ENCODE peak calls at places on chromosomes 4 and X, in six cellular contexts. O, R, G, Q, P and Z are unnamed samples.

GRCh38 chr4:183349673-183350072 is 27.4 kb upstream of the CLDN24 start:
- DNase-seq in Q (no peak), R (no peak), G (no peak), O (peak), P (no peak), Z (no peak)

GRCh38 chr4:48997962-48998361 is 11.9 kb downstream of the CWH43 start:
- DNase-seq in O (no peak), G (no peak), R (no peak), P (no peak), Q (no peak), Z (no peak)

GRCh38 chr4:53943345-53944085 is 120.9 kb downstream of the CHIC2 start:
- DNase-seq in Q (no peak), R (no peak), O (no peak), G (no peak), P (no peak), Z (no peak)

GRCh38 chrX:136259543-136259942 is 8.3 kb upstream of the MAP7D3 start:
- DNase-seq in O (no peak), P (no peak), R (peak), Q (no peak), G (no peak), Z (no peak)

GRCh38 chr4:36432556-36432955 is 151.1 kb downstream of the DTHD1 start:
- DNase-seq in O (no peak), Q (no peak), G (no peak), R (no peak), P (no peak), Z (no peak)

GRCh38 chr4:24781999-24782745 is 13.2 kb upstream of the SOD3 start:
- DNase-seq in Q (no peak), G (no peak), O (no peak), P (no peak), R (no peak), Z (no peak)

GRCh38 chr4:75004755-75005668 is 72.1 kb downstream of the PARM1 start:
- DNase-seq in G (no peak), P (no peak), Q (no peak), R (no peak), O (no peak), Z (peak)

GRCh38 chr4:8539661-8540060 is 40.5 kb upstream of the GPR78 start:
- DNase-seq in Q (no peak), R (no peak), O (no peak), P (peak), G (no peak), Z (no peak)

GRCh38 chr4:54677416-54677815 is 19.7 kb downstream of the KIT start:
- DNase-seq in P (no peak), R (no peak), O (peak), Q (no peak), G (no peak), Z (no peak)

GRCh38 chr4:81030617-81031388 is at the start of gene BMP3:
- DNase-seq in R (peak), O (no peak), Q (no peak), G (no peak), P (peak), Z (no peak)

GRCh38 chr4:190121759-190122158 is 51.8 kb upstream of the DUX4 start:
- DNase-seq in O (no peak), R (no peak), G (no peak), P (no peak), Q (no peak), Z (peak)

GRCh38 chr4:6341696-6342095 is 72.0 kb downstream of the WFS1 start:
- DNase-seq in O (no peak), R (no peak), P (no peak), G (no peak), Q (no peak), Z (no peak)

GRCh38 chrX:14865201-14865600 is 7.7 kb downstream of the FANCB start:
- DNase-seq in R (no peak), G (no peak), O (no peak), P (no peak), Q (no peak), Z (no peak)

GRCh38 chrX:16711219-16712115 is 1.0 kb downstream of the CTPS2 start:
- DNase-seq in G (no peak), R (no peak), Q (peak), P (peak), O (peak), Z (no peak)

GRCh38 chrX:8653956-8654355 is 78.0 kb downstream of the ANOS1 start:
- DNase-seq in R (no peak), O (no peak), P (no peak), Q (no peak), G (no peak), Z (no peak)

GRCh38 chrX:100090931-100091330 is 319.1 kb downstream of the PCDH19 start:
- DNase-seq in Q (no peak), O (no peak), P (no peak), R (no peak), G (no peak), Z (no peak)

GRCh38 chr4:10983274-10983673 is 298.7 kb upstream of the CLNK start:
- DNase-seq in Q (no peak), O (no peak), P (no peak), R (no peak), G (no peak), Z (no peak)

GRCh38 chr4:41141910-41142309 is 72.4 kb downstream of the APBB2 start:
- DNase-seq in Q (no peak), O (no peak), R (no peak), P (no peak), G (no peak), Z (no peak)

GRCh38 chr4:41360214-41360910 is 103.6 kb downstream of the UCHL1 start:
- DNase-seq in Q (no peak), O (peak), R (peak), P (peak), G (no peak), Z (peak)

GRCh38 chrX:24014388-24015018 is 12.5 kb downstream of the KLHL15 start:
- DNase-seq in G (no peak), Q (no peak), R (no peak), P (no peak), O (no peak), Z (no peak)

GRCh38 chr4:121070696-121071639 is 1.4 kb downstream of the NDNF start:
- DNase-seq in O (no peak), Q (no peak), R (peak), P (peak), G (peak), Z (no peak)

GRCh38 chrX:130012683-130013082 is 30.2 kb downstream of the BCORL1 start:
- DNase-seq in Q (no peak), G (no peak), O (no peak), R (no peak), P (no peak), Z (no peak)

GRCh38 chr4:160038560-160038959 is 935.7 kb downstream of the RAPGEF2 start:
- DNase-seq in P (no peak), Q (no peak), O (no peak), G (no peak), R (no peak), Z (no peak)

GRCh38 chrX:22192419-22193086 is 80.2 kb upstream of the CBLL2 start:
- DNase-seq in G (peak), Q (peak), P (peak), O (peak), R (peak), Z (peak)

GRCh38 chr4:23930750-23931488 is 41.1 kb upstream of the PPARGC1A start:
- DNase-seq in G (no peak), Q (peak), O (no peak), P (peak), R (peak), Z (peak)

GRCh38 chr4:25702848-25703247 is 47.2 kb downstream of the SLC34A2 start:
- DNase-seq in Q (no peak), R (no peak), P (no peak), O (no peak), G (no peak), Z (no peak)

GRCh38 chr4:16226816-16227461 is 668 bp upstream of the TAPT1 start:
- DNase-seq in G (no peak), O (peak), P (peak), R (peak), Q (peak), Z (peak)

GRCh38 chrX:20378291-20378920 is 111.7 kb upstream of the RPS6KA3 start:
- DNase-seq in P (no peak), G (peak), Q (no peak), R (no peak), O (no peak), Z (no peak)

GRCh38 chr4:77931452-77932135 is 69.0 kb downstream of the MRPL1 start:
- DNase-seq in R (no peak), G (no peak), O (no peak), Q (no peak), P (no peak), Z (no peak)

GRCh38 chr4:2968381-2968780 is 5.0 kb downstream of the GRK4 start:
- DNase-seq in Q (no peak), G (no peak), O (no peak), R (no peak), P (no peak), Z (no peak)

GRCh38 chrX:137352101-137352660 is 213.7 kb upstream of the ZIC3 start:
- DNase-seq in O (peak), P (no peak), Q (no peak), R (no peak), G (no peak), Z (no peak)

GRCh38 chrX:1323315-1323714 is 13.3 kb upstream of the IL3RA start:
- DNase-seq in O (peak), G (peak), P (no peak), R (no peak), Q (peak), Z (peak)

GRCh38 chrX:31550169-31550568 is 478.3 kb upstream of the FTHL17 start:
- DNase-seq in P (no peak), R (no peak), O (no peak), Q (no peak), G (no peak), Z (no peak)

DNA sequence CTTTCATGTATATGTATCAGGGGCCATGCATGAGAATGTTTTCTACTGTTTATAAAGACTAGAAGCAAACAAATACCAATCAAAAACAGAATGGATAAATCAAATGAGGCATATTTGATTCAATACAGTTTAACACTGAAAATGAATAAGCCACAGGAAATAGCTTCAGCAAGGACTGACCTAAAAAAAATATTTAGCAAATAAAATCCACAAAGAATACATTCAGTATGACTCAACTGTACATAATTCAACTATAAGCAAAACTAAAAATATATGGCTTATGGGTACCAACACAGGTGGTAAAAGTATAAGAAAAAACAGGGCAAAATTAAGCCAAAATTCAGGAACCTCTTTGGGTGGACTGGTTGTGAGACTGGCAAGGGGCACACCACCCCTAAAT is 112.9 kb downstream of the KCNIP4 start:
- DNase-seq in P (no peak), O (no peak), Q (no peak), G (no peak), R (no peak), Z (no peak)
- TF ChIP-seq EP300 in P (no peak), O (no peak), Q (no peak), G (no peak), R (no peak), Z (no peak)

GRCh38 chrX:119222932-119223331 is 13.2 kb upstream of the PGRMC1 start:
- DNase-seq in G (no peak), Q (no peak), R (no peak), O (no peak), P (no peak), Z (no peak)

GRCh38 chrX:119223784-119224183 is 12.3 kb upstream of the PGRMC1 start:
- DNase-seq in G (no peak), O (no peak), Q (no peak), P (no peak), R (no peak), Z (no peak)

GRCh38 chrX:119218198-119218597 is 17.9 kb upstream of the PGRMC1 start:
- DNase-seq in O (peak), Q (no peak), R (no peak), G (no peak), P (no peak), Z (no peak)
- TF ChIP-seq CTCF in O (peak), Q (peak), R (no peak), G (peak), P (no peak), Z (no peak)

DNA sequence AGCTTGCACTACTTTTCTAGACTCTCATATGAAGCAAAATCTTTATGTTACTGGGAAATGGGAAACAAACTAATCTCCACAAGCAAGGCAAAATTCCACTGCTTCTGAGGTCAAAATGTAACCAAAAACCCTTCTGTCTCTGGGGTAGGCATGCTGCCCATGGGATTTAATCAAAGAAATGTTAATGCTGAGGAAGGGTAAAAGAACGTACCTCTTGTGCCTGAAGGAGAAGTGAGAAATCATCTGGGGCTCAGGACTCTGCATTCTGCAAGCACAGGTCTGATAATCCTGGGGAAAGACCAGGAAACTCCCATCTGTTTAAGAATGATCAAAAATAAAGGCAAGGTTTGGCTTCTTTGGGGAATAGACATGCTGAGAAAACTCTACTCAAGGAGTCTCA is 184.7 kb downstream of the GRID2 start:
- DNase-seq in R (no peak), O (no peak), P (no peak), Q (no peak), G (no peak), Z (no peak)
- H3K4me3 ChIP-seq in R (no peak), O (no peak), P (no peak), Q (no peak), G (no peak), Z (no peak)

DNA sequence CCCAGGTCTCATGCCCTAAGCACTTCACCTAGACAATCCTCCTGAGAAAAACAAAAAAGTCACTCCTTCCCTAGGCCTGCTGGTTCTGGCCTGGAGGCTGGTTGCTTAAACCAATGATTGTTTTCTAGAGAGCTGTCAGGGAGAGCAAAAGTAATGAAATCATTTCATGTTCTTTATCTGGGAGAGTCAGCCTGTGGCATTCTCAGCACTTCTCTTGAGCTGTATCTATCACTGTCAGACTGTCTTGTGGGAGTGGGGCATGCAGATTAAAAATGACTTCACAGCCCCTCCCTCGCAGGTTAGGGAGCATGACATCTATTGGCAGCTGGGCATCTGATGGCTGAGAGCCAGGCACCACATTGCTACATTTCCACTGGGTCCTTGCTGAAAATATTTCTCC is 20.4 kb upstream of the TMEM154 start:
- DNase-seq in P (no peak), G (no peak), R (no peak), Q (no peak), O (no peak), Z (no peak)
- TF ChIP-seq EP300 in P (no peak), G (no peak), R (no peak), Q (no peak), O (no peak), Z (no peak)

DNA sequence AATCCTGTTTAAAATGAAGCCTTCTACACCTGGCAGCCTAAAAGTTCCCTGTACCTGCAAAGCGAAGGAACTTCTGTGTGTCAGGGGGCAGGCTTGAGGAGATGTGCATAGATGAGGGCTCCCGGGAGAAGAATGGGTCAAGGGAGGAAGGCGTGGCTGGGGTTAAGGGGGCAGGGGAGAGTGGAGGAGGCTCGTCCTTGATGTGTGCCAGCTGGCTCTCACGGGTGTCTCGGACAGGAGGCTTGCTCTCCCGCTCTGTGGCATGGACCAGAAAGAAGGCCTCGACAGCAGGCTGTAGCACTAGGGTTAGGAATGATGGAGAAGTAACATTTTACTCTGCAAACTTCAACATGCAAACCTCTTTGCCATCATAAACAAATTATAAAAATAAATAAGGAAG is 104.6 kb upstream of the HSD17B10 start:
- DNase-seq in O (no peak), P (no peak), Q (no peak), G (no peak), R (peak), Z (no peak)
- TF ChIP-seq CTCF in O (no peak), P (no peak), Q (no peak), G (no peak), R (no peak), Z (no peak)